ENCODE peak calls at places on chromosomes 11 and 22, in five cellular contexts. Z, T, B, H and Y are unnamed samples.
A peak's percentile ranks its signal among the peaks of the same experiment; 100 is the strongest.

GRCh38 chr11:77088236-77089003 is 14.2 kb upstream of the OMP start:
- DNase-seq in Z (no peak), T (no peak), B (no peak), H (no peak), Y (no peak)

GRCh38 chr11:15507592-15507991 is 392.9 kb downstream of the INSC start:
- DNase-seq in Z (no peak), T (no peak), B (no peak), H (no peak), Y (no peak)

GRCh38 chr11:3202305-3202704 is 16.3 kb downstream of the MRGPRG start:
- DNase-seq in Z (no peak), T (no peak), B (no peak), H (no peak), Y (no peak)

GRCh38 chr22:19941365-19942070 is at the start of the genes COMT and TXNRD2:
- DNase-seq in Z (no peak), T (peak; percentile 64), B (no peak), H (no peak), Y (peak; percentile 90)

GRCh38 chr22:42326301-42326700 is 55.8 kb upstream of the TCF20 start:
- DNase-seq in Z (no peak), T (no peak), B (no peak), H (no peak), Y (no peak)

GRCh38 chr11:130040281-130040940 is 29.3 kb upstream of the APLP2 start:
- DNase-seq in Z (no peak), T (no peak), B (no peak), H (no peak), Y (no peak)

GRCh38 chr11:34650528-34650927 is 29.6 kb downstream of the EHF start:
- DNase-seq in Z (no peak), T (no peak), B (no peak), H (no peak), Y (peak; percentile 73)

GRCh38 chr22:41382098-41382578 is 396 bp downstream of the TEF start:
- DNase-seq in Z (no peak), T (peak; percentile 57), B (no peak), H (peak; percentile 89), Y (peak; percentile 88)

GRCh38 chr11:103525069-103525468 is 415.8 kb downstream of the DYNC2H1 start:
- DNase-seq in Z (no peak), T (peak; percentile 46), B (no peak), H (no peak), Y (no peak)

GRCh38 chr11:118789501-118790356 is 1.2 kb downstream of the DDX6 start:
- DNase-seq in Z (peak; percentile 49), T (peak; percentile 23), B (no peak), H (no peak), Y (peak; percentile 47)

GRCh38 chr22:27206747-27207133 is 549.4 kb downstream of the MIAT start:
- DNase-seq in Z (no peak), T (no peak), B (no peak), H (peak; percentile 17), Y (no peak)

GRCh38 chr22:24875862-24876506 is 70.0 kb downstream of the SGSM1 start:
- DNase-seq in Z (peak; percentile 80), T (peak; percentile 16), B (no peak), H (no peak), Y (no peak)

GRCh38 chr11:48170176-48170839 is 46.3 kb upstream of the OR4B1 start:
- DNase-seq in Z (no peak), T (no peak), B (no peak), H (no peak), Y (no peak)

GRCh38 chr22:47681766-47682165 is 919.3 kb downstream of the TBC1D22A start:
- DNase-seq in Z (peak; percentile 22), T (no peak), B (peak; percentile 53), H (no peak), Y (no peak)

GRCh38 chr11:90243534-90243933 is 20.7 kb upstream of the CHORDC1 start:
- DNase-seq in Z (no peak), T (no peak), B (no peak), H (no peak), Y (no peak)

GRCh38 chr22:42179616-42180015 is 49.0 kb upstream of the CYP2D6 start:
- DNase-seq in Z (no peak), T (no peak), B (no peak), H (no peak), Y (no peak)

GRCh38 chr11:85787809-85788805 is 22.8 kb downstream of the SYTL2 start:
- DNase-seq in Z (no peak), T (no peak), B (no peak), H (no peak), Y (no peak)

GRCh38 chr22:46105494-46106278 is 44.6 kb upstream of the PPARA start:
- DNase-seq in Z (no peak), T (peak; percentile 65), B (no peak), H (no peak), Y (no peak)

DNA sequence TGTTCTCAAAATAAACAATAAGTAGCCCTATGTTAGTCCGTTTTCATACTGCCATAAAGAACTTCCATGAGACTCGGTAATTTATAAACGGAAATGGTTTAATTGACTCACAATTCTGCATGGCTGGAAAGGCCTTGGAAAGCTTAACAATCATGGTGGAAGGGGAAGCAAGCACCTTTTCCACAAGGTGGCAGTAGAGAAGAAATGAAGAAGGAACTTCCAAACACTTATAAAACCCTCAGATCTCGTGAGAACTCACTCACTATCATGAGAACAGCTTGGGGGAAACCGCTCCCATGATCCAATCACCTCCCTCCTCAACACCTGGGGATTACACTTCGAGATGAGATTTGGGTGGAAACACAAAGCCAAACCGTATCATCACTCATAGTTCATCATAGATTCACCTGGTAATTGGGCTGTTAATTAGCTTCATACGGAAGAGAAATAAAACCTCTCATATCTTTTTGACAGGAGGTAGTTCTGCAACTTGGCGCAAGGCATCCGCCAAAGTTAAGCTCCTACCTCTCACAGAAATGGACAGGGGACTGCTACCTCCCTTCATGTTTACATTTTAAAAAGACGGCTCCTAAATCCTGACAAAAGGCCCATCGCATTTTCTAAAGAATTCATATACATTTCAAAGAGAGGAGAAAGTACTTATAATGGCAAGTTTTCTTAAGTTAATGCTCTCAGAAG is 49.0 kb downstream of the MUC15 start:
- DNase-seq in Z (peak; percentile 45), T (no peak), B (no peak), H (no peak), Y (no peak)
- TF ChIP-seq CTCF in Z (peak; percentile 40), T (peak; percentile 28), B (peak; percentile 58), H (no peak), Y (peak; percentile 31)

DNA sequence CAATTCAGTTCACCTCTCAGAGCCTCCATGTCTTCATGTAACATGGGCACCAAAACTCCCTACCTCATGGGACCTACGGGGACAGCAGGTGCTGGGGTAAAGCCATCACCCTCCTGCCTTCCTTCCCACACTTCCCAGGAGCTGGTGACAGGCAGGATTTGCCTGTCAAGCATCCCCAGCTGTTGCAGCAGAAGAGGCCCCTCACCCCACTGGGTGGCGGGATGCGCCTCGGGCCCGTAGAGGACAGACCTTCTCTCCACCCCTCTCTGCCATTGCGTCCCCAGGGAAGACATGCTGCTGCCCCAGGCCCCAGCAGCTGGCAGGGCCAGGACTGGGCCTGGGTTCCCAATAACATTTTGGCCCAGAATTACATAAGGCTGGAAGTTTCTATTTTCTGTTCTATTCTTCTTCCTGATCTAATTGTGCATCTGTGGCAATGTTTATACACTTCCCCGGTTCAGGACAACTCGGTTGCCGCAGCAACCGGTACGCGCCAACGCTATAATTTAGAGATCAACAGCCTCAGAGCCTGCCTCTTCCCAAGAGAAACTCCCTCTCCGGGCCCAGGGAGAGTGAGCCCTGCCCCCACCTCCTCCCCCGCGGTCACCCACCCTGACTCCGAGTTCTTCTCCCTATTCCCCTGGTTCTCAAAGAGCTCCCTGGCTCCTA is 25.4 kb downstream of the KCNJ4 start:
- DNase-seq in Z (no peak), T (no peak), B (no peak), H (no peak), Y (no peak)
- TF ChIP-seq CTCF in Z (no peak), T (no peak), B (no peak), H (no peak), Y (no peak)

GRCh38 chr11:116605543-116605942 is 167.2 kb downstream of the BUD13 start:
- DNase-seq in Z (peak; percentile 96), T (peak; percentile 47), B (peak; percentile 79), H (peak; percentile 41), Y (peak; percentile 51)
- TF ChIP-seq CTCF in Z (peak; percentile 81), T (no peak), B (peak; percentile 69), H (no peak), Y (peak; percentile 45)

DNA sequence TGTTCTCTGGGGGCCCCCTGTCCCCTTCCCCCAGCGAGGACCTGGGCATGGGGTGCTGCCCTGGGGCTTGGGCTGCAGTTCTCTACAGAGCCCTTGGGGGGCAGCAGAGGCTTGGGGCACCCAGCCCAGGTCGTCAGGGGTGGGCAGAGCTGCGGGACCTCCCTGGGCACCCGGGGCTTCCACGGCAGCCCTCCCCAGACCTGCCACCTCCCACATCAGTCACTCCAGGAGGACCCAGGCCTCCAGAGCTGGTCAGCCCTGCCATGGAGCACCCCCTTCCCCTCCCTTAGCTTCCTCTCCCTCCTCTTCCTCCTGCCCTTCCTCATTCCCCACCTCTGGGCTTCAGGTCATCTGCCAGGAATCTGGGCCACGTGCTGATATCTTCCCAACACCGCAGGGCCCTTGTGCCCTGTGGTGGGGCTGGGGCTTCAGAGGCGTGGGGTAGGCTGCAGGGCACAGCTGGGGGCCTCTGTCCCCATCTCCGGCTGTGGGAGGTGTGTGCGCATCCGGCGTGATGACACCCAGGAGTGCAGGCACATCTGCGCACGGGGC is 5.8 kb downstream of the TSPAN4 start:
- DNase-seq in Z (peak; percentile 85), T (no peak), B (no peak), H (no peak), Y (peak; percentile 86)
- TF ChIP-seq CTCF in Z (peak; percentile 76), T (peak; percentile 79), B (peak; percentile 79), H (peak; percentile 83), Y (peak; percentile 95)

GRCh38 chr11:20160425-20161229 is at the start of gene DBX1:
- DNase-seq in Z (no peak), T (no peak), B (no peak), H (no peak), Y (no peak)

GRCh38 chr11:20156876-20157613 is 3.2 kb downstream of the DBX1 start:
- DNase-seq in Z (no peak), T (no peak), B (no peak), H (no peak), Y (peak; percentile 49)

GRCh38 chr11:20159680-20160381 is 444 bp downstream of the DBX1 start:
- DNase-seq in Z (peak; percentile 63), T (no peak), B (no peak), H (no peak), Y (no peak)

GRCh38 chr11:20157768-20158167 is 2.5 kb downstream of the DBX1 start:
- DNase-seq in Z (no peak), T (no peak), B (no peak), H (no peak), Y (no peak)

GRCh38 chr11:20158597-20159257 is 1.5 kb downstream of the DBX1 start:
- DNase-seq in Z (peak; percentile 84), T (peak; percentile 53), B (peak; percentile 85), H (no peak), Y (peak; percentile 44)
- TF ChIP-seq CTCF in Z (no peak), T (no peak), B (no peak), H (no peak), Y (no peak)